ENCODE peak calls at places on chromosome 16, in six cellular contexts. T, D, B, A, K and E are unnamed samples.

GRCh38 chr16:6916946-6917345 is 415.7 kb upstream of the RBFOX1 start:
- DNase-seq in B (no peak), T (no peak), D (no peak), A (no peak), K (no peak), E (no peak)

GRCh38 chr16:16037970-16038369 is 88.6 kb downstream of the ABCC1 start:
- DNase-seq in K (no peak), B (no peak), T (no peak), D (no peak), A (no peak), E (no peak)

GRCh38 chr16:539901-540530 is 12.5 kb downstream of the CAPN15 start:
- DNase-seq in T (peak), B (no peak), A (no peak), D (no peak), K (no peak), E (no peak)

GRCh38 chr16:88771294-88771772 is 13.7 kb downstream of the PIEZO1 start:
- DNase-seq in T (no peak), B (no peak), A (no peak), D (no peak), K (no peak), E (no peak)

GRCh38 chr16:84357191-84357651 is 11.1 kb upstream of the ATP2C2 start:
- DNase-seq in A (no peak), T (peak), B (no peak), K (peak), D (no peak), E (no peak)

GRCh38 chr16:87723224-87723619 is 42.6 kb downstream of the KLHDC4 start:
- DNase-seq in B (peak), T (peak), A (no peak), D (no peak), K (peak), E (no peak)

GRCh38 chr16:57624044-57624688 is 4.3 kb upstream of the ADGRG1 start:
- DNase-seq in T (no peak), K (peak), D (no peak), A (no peak), B (no peak), E (no peak)

GRCh38 chr16:72856797-72857196 is 191.1 kb downstream of the ZFHX3 start:
- DNase-seq in D (peak), B (no peak), K (peak), T (no peak), A (no peak), E (no peak)

GRCh38 chr16:86979061-86979460 is 338.1 kb downstream of the C16orf95 start:
- DNase-seq in K (no peak), T (no peak), A (no peak), B (no peak), D (no peak), E (no peak)

GRCh38 chr16:64012166-64012565 is 1109.7 kb downstream of the CDH11 start:
- DNase-seq in A (no peak), T (peak), K (no peak), B (no peak), D (no peak), E (no peak)

GRCh38 chr16:9139965-9140364 is 48.5 kb downstream of the HAPSTR1 start:
- DNase-seq in D (no peak), B (no peak), A (no peak), K (peak), T (peak), E (no peak)

GRCh38 chr16:404971-405486 is 3.3 kb downstream of the DECR2 start:
- DNase-seq in T (no peak), K (no peak), B (no peak), D (no peak), A (no peak), E (no peak)

GRCh38 chr16:73058616-73059409 is 10.9 kb upstream of the ZFHX3 start:
- DNase-seq in D (no peak), K (no peak), A (no peak), B (peak), T (peak), E (no peak)

GRCh38 chr16:54939537-54940278 is 9.0 kb downstream of the IRX5 start:
- DNase-seq in B (no peak), T (no peak), A (no peak), K (no peak), D (no peak), E (no peak)

GRCh38 chr16:46768809-46769208 is 20.7 kb upstream of the MYLK3 start:
- DNase-seq in D (no peak), A (no peak), T (no peak), B (peak), K (no peak), E (no peak)